ENCODE peak calls at places on chromosome 15, in ten cellular contexts. One of them, this sample, is unnamed.

GRCh38 chr15:80931191-80931590 is 58.4 kb downstream of the MESD start:
- DNase-seq in WERI-Rb-1: no peak
- DNase-seq in dorsolateral prefrontal cortex: no peak
- DNase-seq in PC-3: peak
- DNase-seq in AG10803: peak
- DNase-seq in right atrium auricular region: no peak
- DNase-seq in OCI-LY7: no peak
- DNase-seq in fibroblast of mammary gland: no peak
- DNase-seq in ascending aorta: no peak
- DNase-seq in ovary: no peak
- DNase-seq in this sample: no peak

GRCh38 chr15:53072077-53072476 is 281.9 kb upstream of the ONECUT1 start:
- DNase-seq in dorsolateral prefrontal cortex: peak
- DNase-seq in AG10803: peak
- DNase-seq in ascending aorta: no peak
- DNase-seq in WERI-Rb-1: peak
- DNase-seq in OCI-LY7: peak
- DNase-seq in PC-3: peak
- DNase-seq in fibroblast of mammary gland: peak
- DNase-seq in right atrium auricular region: no peak
- DNase-seq in ovary: peak
- DNase-seq in this sample: no peak

GRCh38 chr15:80828796-80829195 is 49.6 kb downstream of the CEMIP start:
- DNase-seq in dorsolateral prefrontal cortex: no peak
- DNase-seq in OCI-LY7: no peak
- DNase-seq in right atrium auricular region: no peak
- DNase-seq in PC-3: no peak
- DNase-seq in fibroblast of mammary gland: no peak
- DNase-seq in WERI-Rb-1: no peak
- DNase-seq in ovary: no peak
- DNase-seq in ascending aorta: no peak
- DNase-seq in AG10803: no peak
- DNase-seq in this sample: no peak

GRCh38 chr15:82587805-82588204 is 47.5 kb upstream of the RPS17 start:
- DNase-seq in dorsolateral prefrontal cortex: no peak
- DNase-seq in right atrium auricular region: no peak
- DNase-seq in fibroblast of mammary gland: no peak
- DNase-seq in PC-3: no peak
- DNase-seq in AG10803: no peak
- DNase-seq in OCI-LY7: no peak
- DNase-seq in WERI-Rb-1: no peak
- DNase-seq in ascending aorta: no peak
- DNase-seq in ovary: no peak
- DNase-seq in this sample: no peak

GRCh38 chr15:63896336-63897115 is 62.8 kb upstream of the HERC1 start:
- DNase-seq in ovary: peak
- DNase-seq in AG10803: peak
- DNase-seq in PC-3: peak
- DNase-seq in OCI-LY7: no peak
- DNase-seq in dorsolateral prefrontal cortex: no peak
- DNase-seq in fibroblast of mammary gland: peak
- DNase-seq in ascending aorta: no peak
- DNase-seq in WERI-Rb-1: peak
- DNase-seq in right atrium auricular region: no peak
- DNase-seq in this sample: peak

GRCh38 chr15:26848498-26848897 is 18.4 kb upstream of the GABRA5 start:
- DNase-seq in OCI-LY7: no peak
- DNase-seq in ascending aorta: no peak
- DNase-seq in PC-3: no peak
- DNase-seq in ovary: no peak
- DNase-seq in right atrium auricular region: no peak
- DNase-seq in dorsolateral prefrontal cortex: no peak
- DNase-seq in AG10803: no peak
- DNase-seq in WERI-Rb-1: no peak
- DNase-seq in fibroblast of mammary gland: no peak
- DNase-seq in this sample: no peak

GRCh38 chr15:22796079-22796478 is 9.6 kb downstream of the NIPA1 start:
- DNase-seq in AG10803: no peak
- DNase-seq in PC-3: no peak
- DNase-seq in fibroblast of mammary gland: no peak
- DNase-seq in ascending aorta: no peak
- DNase-seq in dorsolateral prefrontal cortex: no peak
- DNase-seq in right atrium auricular region: no peak
- DNase-seq in ovary: no peak
- DNase-seq in OCI-LY7: no peak
- DNase-seq in WERI-Rb-1: no peak
- DNase-seq in this sample: no peak

GRCh38 chr15:90058308-90058707 is 44.0 kb downstream of the IDH2 start:
- DNase-seq in AG10803: no peak
- DNase-seq in ovary: no peak
- DNase-seq in right atrium auricular region: no peak
- DNase-seq in PC-3: no peak
- DNase-seq in fibroblast of mammary gland: no peak
- DNase-seq in WERI-Rb-1: no peak
- DNase-seq in OCI-LY7: no peak
- DNase-seq in dorsolateral prefrontal cortex: no peak
- DNase-seq in ascending aorta: no peak
- DNase-seq in this sample: no peak

GRCh38 chr15:34942363-34942762 is 27.2 kb downstream of the AQR start:
- DNase-seq in right atrium auricular region: no peak
- DNase-seq in OCI-LY7: no peak
- DNase-seq in PC-3: no peak
- DNase-seq in AG10803: no peak
- DNase-seq in fibroblast of mammary gland: peak
- DNase-seq in ovary: no peak
- DNase-seq in dorsolateral prefrontal cortex: no peak
- DNase-seq in ascending aorta: no peak
- DNase-seq in WERI-Rb-1: no peak
- DNase-seq in this sample: no peak

GRCh38 chr15:73866481-73866880 is 6.9 kb upstream of the TBC1D21 start:
- DNase-seq in right atrium auricular region: no peak
- DNase-seq in PC-3: no peak
- DNase-seq in AG10803: no peak
- DNase-seq in dorsolateral prefrontal cortex: no peak
- DNase-seq in OCI-LY7: no peak
- DNase-seq in WERI-Rb-1: no peak
- DNase-seq in ascending aorta: no peak
- DNase-seq in ovary: no peak
- DNase-seq in fibroblast of mammary gland: no peak
- DNase-seq in this sample: no peak

GRCh38 chr15:92521624-92522008 is 127.9 kb downstream of the ST8SIA2 start:
- DNase-seq in OCI-LY7: peak
- DNase-seq in PC-3: peak
- DNase-seq in right atrium auricular region: peak
- DNase-seq in ascending aorta: no peak
- DNase-seq in ovary: peak
- DNase-seq in fibroblast of mammary gland: peak
- DNase-seq in WERI-Rb-1: peak
- DNase-seq in dorsolateral prefrontal cortex: peak
- DNase-seq in AG10803: peak
- DNase-seq in this sample: peak

GRCh38 chr15:90343391-90343790 is 8.7 kb upstream of the ZNF774 start:
- DNase-seq in WERI-Rb-1: no peak
- DNase-seq in fibroblast of mammary gland: peak
- DNase-seq in ovary: no peak
- DNase-seq in dorsolateral prefrontal cortex: no peak
- DNase-seq in PC-3: peak
- DNase-seq in ascending aorta: no peak
- DNase-seq in AG10803: no peak
- DNase-seq in right atrium auricular region: peak
- DNase-seq in OCI-LY7: no peak
- DNase-seq in this sample: no peak

GRCh38 chr15:87858651-87859050 is 397.9 kb downstream of the NTRK3 start:
- DNase-seq in WERI-Rb-1: no peak
- DNase-seq in ascending aorta: no peak
- DNase-seq in AG10803: no peak
- DNase-seq in PC-3: no peak
- DNase-seq in dorsolateral prefrontal cortex: no peak
- DNase-seq in right atrium auricular region: no peak
- DNase-seq in ovary: no peak
- DNase-seq in fibroblast of mammary gland: no peak
- DNase-seq in OCI-LY7: no peak
- DNase-seq in this sample: no peak

GRCh38 chr15:57914350-57915055 is 151.0 kb downstream of the ALDH1A2 start:
- DNase-seq in right atrium auricular region: no peak
- DNase-seq in ovary: peak
- DNase-seq in AG10803: no peak
- DNase-seq in PC-3: no peak
- DNase-seq in OCI-LY7: no peak
- DNase-seq in ascending aorta: no peak
- DNase-seq in dorsolateral prefrontal cortex: no peak
- DNase-seq in WERI-Rb-1: no peak
- DNase-seq in fibroblast of mammary gland: no peak
- DNase-seq in this sample: no peak

GRCh38 chr15:92294759-92295158 is 98.9 kb upstream of the ST8SIA2 start:
- DNase-seq in OCI-LY7: no peak
- DNase-seq in WERI-Rb-1: peak
- DNase-seq in dorsolateral prefrontal cortex: no peak
- DNase-seq in AG10803: no peak
- DNase-seq in PC-3: no peak
- DNase-seq in fibroblast of mammary gland: no peak
- DNase-seq in ovary: no peak
- DNase-seq in right atrium auricular region: no peak
- DNase-seq in ascending aorta: no peak
- DNase-seq in this sample: no peak

GRCh38 chr15:34613997-34614396 is 30.5 kb upstream of the GOLGA8B start:
- DNase-seq in PC-3: no peak
- DNase-seq in dorsolateral prefrontal cortex: no peak
- DNase-seq in WERI-Rb-1: no peak
- DNase-seq in right atrium auricular region: no peak
- DNase-seq in OCI-LY7: no peak
- DNase-seq in fibroblast of mammary gland: no peak
- DNase-seq in ovary: no peak
- DNase-seq in AG10803: no peak
- DNase-seq in ascending aorta: no peak
- DNase-seq in this sample: no peak

GRCh38 chr15:48695088-48695834 is 49.8 kb upstream of the FBN1 start:
- DNase-seq in PC-3: peak
- DNase-seq in right atrium auricular region: no peak
- DNase-seq in OCI-LY7: no peak
- DNase-seq in WERI-Rb-1: no peak
- DNase-seq in AG10803: peak
- DNase-seq in ovary: no peak
- DNase-seq in fibroblast of mammary gland: peak
- DNase-seq in dorsolateral prefrontal cortex: no peak
- DNase-seq in ascending aorta: no peak
- DNase-seq in this sample: peak

GRCh38 chr15:69823223-69823907 is 274.4 kb downstream of the TLE3 start:
- DNase-seq in ascending aorta: no peak
- DNase-seq in PC-3: peak
- DNase-seq in right atrium auricular region: no peak
- DNase-seq in AG10803: no peak
- DNase-seq in fibroblast of mammary gland: peak
- DNase-seq in dorsolateral prefrontal cortex: no peak
- DNase-seq in OCI-LY7: peak
- DNase-seq in ovary: no peak
- DNase-seq in WERI-Rb-1: no peak
- DNase-seq in this sample: no peak
- TF ChIP-seq CTCF in ascending aorta: no peak
- TF ChIP-seq CTCF in PC-3: no peak
- TF ChIP-seq CTCF in right atrium auricular region: no peak
- TF ChIP-seq CTCF in AG10803: no peak
- TF ChIP-seq CTCF in fibroblast of mammary gland: no peak
- TF ChIP-seq CTCF in dorsolateral prefrontal cortex: no peak
- TF ChIP-seq CTCF in OCI-LY7: no peak
- TF ChIP-seq CTCF in ovary: no peak
- TF ChIP-seq CTCF in WERI-Rb-1: no peak
- TF ChIP-seq CTCF in this sample: no peak

DNA sequence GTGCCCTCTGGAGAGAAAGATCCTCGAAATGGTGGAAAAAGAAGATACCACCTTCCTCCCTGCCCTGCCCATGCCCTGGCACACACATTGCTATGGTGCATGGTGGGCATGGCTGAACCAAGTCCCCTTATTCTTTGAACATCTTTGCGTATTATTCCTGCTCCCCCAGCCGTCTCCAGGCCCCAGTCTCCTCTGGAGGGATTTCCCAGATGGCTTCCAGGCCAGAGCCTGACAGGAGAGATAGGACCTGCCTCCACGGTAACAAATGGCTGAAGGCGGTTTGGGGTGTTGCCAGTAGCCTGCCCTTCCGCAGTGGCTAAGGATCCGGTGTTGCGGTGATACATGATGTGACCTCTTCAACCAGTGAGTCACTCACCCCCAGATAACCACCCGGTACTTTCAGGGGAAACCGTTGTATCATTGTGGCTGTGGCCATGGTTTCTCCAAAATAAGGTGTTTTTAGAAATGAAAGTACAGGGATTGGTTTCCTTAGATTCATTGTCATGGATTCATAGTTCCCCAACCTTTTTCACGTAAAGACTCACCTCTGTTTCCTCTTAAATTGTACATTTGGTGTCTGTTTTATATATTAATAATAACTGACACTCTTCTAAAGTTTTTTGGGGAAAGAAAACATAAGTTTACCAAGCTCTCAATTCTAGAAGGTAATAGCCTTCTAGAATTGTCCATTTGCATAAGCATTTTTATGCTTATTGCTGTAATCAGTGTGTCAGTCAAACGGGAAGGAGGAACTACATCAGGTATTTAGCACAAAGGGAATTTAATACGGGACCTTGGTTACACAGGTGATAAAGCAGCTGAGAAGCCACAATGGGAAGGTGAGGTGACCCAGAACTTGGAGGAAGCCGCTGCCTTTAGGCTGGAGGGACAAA is 25.9 kb downstream of the SMAD3 start:
- DNase-seq in ascending aorta: no peak
- DNase-seq in fibroblast of mammary gland: peak
- DNase-seq in dorsolateral prefrontal cortex: no peak
- DNase-seq in ovary: peak
- DNase-seq in PC-3: peak
- DNase-seq in WERI-Rb-1: no peak
- DNase-seq in right atrium auricular region: peak
- DNase-seq in AG10803: peak
- DNase-seq in OCI-LY7: no peak
- DNase-seq in this sample: no peak
- H3K4me3 ChIP-seq in ascending aorta: no peak
- H3K4me3 ChIP-seq in fibroblast of mammary gland: no peak
- H3K4me3 ChIP-seq in dorsolateral prefrontal cortex: no peak
- H3K4me3 ChIP-seq in ovary: no peak
- H3K4me3 ChIP-seq in PC-3: peak
- H3K4me3 ChIP-seq in WERI-Rb-1: no peak
- H3K4me3 ChIP-seq in right atrium auricular region: no peak
- H3K4me3 ChIP-seq in AG10803: no peak
- H3K4me3 ChIP-seq in OCI-LY7: peak
- H3K4me3 ChIP-seq in this sample: no peak

GRCh38 chr15:85312925-85313324 is 67.5 kb upstream of the AKAP13 start:
- DNase-seq in dorsolateral prefrontal cortex: no peak
- DNase-seq in fibroblast of mammary gland: peak
- DNase-seq in ascending aorta: no peak
- DNase-seq in PC-3: no peak
- DNase-seq in OCI-LY7: no peak
- DNase-seq in WERI-Rb-1: no peak
- DNase-seq in AG10803: peak
- DNase-seq in ovary: no peak
- DNase-seq in right atrium auricular region: no peak
- DNase-seq in this sample: no peak
- TF ChIP-seq CTCF in dorsolateral prefrontal cortex: no peak
- TF ChIP-seq CTCF in fibroblast of mammary gland: peak
- TF ChIP-seq CTCF in ascending aorta: no peak
- TF ChIP-seq CTCF in PC-3: no peak
- TF ChIP-seq CTCF in OCI-LY7: no peak
- TF ChIP-seq CTCF in WERI-Rb-1: no peak
- TF ChIP-seq CTCF in AG10803: peak
- TF ChIP-seq CTCF in ovary: no peak
- TF ChIP-seq CTCF in right atrium auricular region: no peak
- TF ChIP-seq CTCF in this sample: peak

GRCh38 chr15:76190767-76191538 is 120.3 kb downstream of the ETFA start:
- DNase-seq in dorsolateral prefrontal cortex: peak
- DNase-seq in ascending aorta: peak
- DNase-seq in PC-3: peak
- DNase-seq in OCI-LY7: peak
- DNase-seq in AG10803: peak
- DNase-seq in WERI-Rb-1: peak
- DNase-seq in ovary: peak
- DNase-seq in right atrium auricular region: peak
- DNase-seq in fibroblast of mammary gland: peak
- DNase-seq in this sample: no peak
- H3K4me3 ChIP-seq in dorsolateral prefrontal cortex: no peak
- H3K4me3 ChIP-seq in ascending aorta: no peak
- H3K4me3 ChIP-seq in PC-3: peak
- H3K4me3 ChIP-seq in OCI-LY7: no peak
- H3K4me3 ChIP-seq in AG10803: peak
- H3K4me3 ChIP-seq in WERI-Rb-1: peak
- H3K4me3 ChIP-seq in ovary: no peak
- H3K4me3 ChIP-seq in right atrium auricular region: no peak
- H3K4me3 ChIP-seq in fibroblast of mammary gland: no peak
- H3K4me3 ChIP-seq in this sample: no peak